ENCODE peak calls at places on chromosomes 5 and 9, in four cellular contexts. Q is AG04450, F is RPMI8226, S is HTR-8/SVneo. W is an unnamed sample.

GRCh38 chr5:169667896-169668674 is 31.0 kb downstream of the DOCK2 start:
- DNase-seq in Q (no peak), F (no peak), S (peak), W (no peak)

GRCh38 chr9:134344068-134344820 is 18.0 kb downstream of the RXRA start:
- DNase-seq in Q (no peak), F (no peak), S (no peak), W (no peak)

GRCh38 chr5:151904921-151905320 is 19.7 kb downstream of the GLRA1 start:
- DNase-seq in Q (no peak), F (no peak), S (no peak), W (no peak)

GRCh38 chr5:987761-988160 is 20.8 kb upstream of the NKD2 start:
- DNase-seq in Q (no peak), F (no peak), S (no peak), W (no peak)

GRCh38 chr9:127347831-127348699 is 48.9 kb upstream of the SLC2A8 start:
- DNase-seq in Q (no peak), F (peak), S (peak), W (no peak)

GRCh38 chr9:97907051-97907450 is 15.2 kb downstream of the TRMO start:
- DNase-seq in Q (no peak), F (no peak), S (no peak), W (no peak)

GRCh38 chr9:12426198-12426864 is 266.9 kb upstream of the TYRP1 start:
- DNase-seq in Q (no peak), F (no peak), S (peak), W (no peak)

GRCh38 chr5:143241892-143242291 is 161.6 kb downstream of the NR3C1 start:
- DNase-seq in Q (no peak), F (no peak), S (no peak), W (no peak)

GRCh38 chr5:56833325-56833724 is 18.0 kb downstream of the MAP3K1 start:
- DNase-seq in Q (no peak), F (no peak), S (no peak), W (no peak)

GRCh38 chr9:35645736-35646582 is 4.8 kb downstream of the SIT1 start:
- DNase-seq in Q (no peak), F (no peak), S (no peak), W (no peak)

GRCh38 chr9:109632817-109633216 is 134.7 kb upstream of the PTPN3 start:
- DNase-seq in Q (no peak), F (no peak), S (no peak), W (no peak)

GRCh38 chr5:138336952-138337684 is 948 bp upstream of the FAM53C start:
- DNase-seq in Q (peak), F (peak), S (peak), W (no peak)

GRCh38 chr9:125992557-125992956 is 245.4 kb downstream of the PBX3 start:
- DNase-seq in Q (no peak), F (no peak), S (no peak), W (no peak)

GRCh38 chr5:169631360-169631759 is 5.7 kb upstream of the DOCK2 start:
- DNase-seq in Q (no peak), F (no peak), S (no peak), W (peak)

GRCh38 chr5:36641416-36641815 is 35.0 kb downstream of the SLC1A3 start:
- DNase-seq in Q (no peak), F (no peak), S (no peak), W (no peak)

GRCh38 chr9:122031157-122031556 is 62.0 kb downstream of the TTLL11 start:
- DNase-seq in Q (no peak), F (no peak), S (no peak), W (no peak)

GRCh38 chr5:80654054-80654390 is 430 bp upstream of the MSH3 start:
- DNase-seq in Q (no peak), F (peak), S (peak), W (no peak)

GRCh38 chr5:107474724-107475489 is 195.8 kb downstream of the EFNA5 start:
- DNase-seq in Q (no peak), F (no peak), S (no peak), W (no peak)

GRCh38 chr9:22986556-22986955 is 539.9 kb downstream of the DMRTA1 start:
- DNase-seq in Q (no peak), F (no peak), S (no peak), W (no peak)

GRCh38 chr9:35753466-35753865 is 610 bp downstream of the MSMP start:
- DNase-seq in Q (no peak), F (no peak), S (no peak), W (no peak)

GRCh38 chr5:133511653-133512235 is 100.6 kb downstream of the FSTL4 start:
- DNase-seq in Q (no peak), F (no peak), S (no peak), W (no peak)

GRCh38 chr5:73030531-73030930 is 74.7 kb downstream of the FCHO2 start:
- DNase-seq in Q (no peak), F (peak), S (no peak), W (no peak)

GRCh38 chr5:139659673-139660072 is 11.5 kb downstream of the CXXC5 start:
- DNase-seq in Q (no peak), F (no peak), S (no peak), W (no peak)

GRCh38 chr5:34866989-34867471 is 28.1 kb downstream of the TTC23L start:
- DNase-seq in Q (no peak), F (no peak), S (no peak), W (no peak)

GRCh38 chr5:73330613-73331012 is 118.0 kb downstream of the FOXD1 start:
- DNase-seq in Q (no peak), F (no peak), S (no peak), W (no peak)

GRCh38 chr9:35903049-35903448 is 3.0 kb upstream of the HRCT1 start:
- DNase-seq in Q (no peak), F (peak), S (peak), W (no peak)

GRCh38 chr5:112822456-112822855 is 38.6 kb upstream of the SRP19 start:
- DNase-seq in Q (no peak), F (no peak), S (no peak), W (peak)

GRCh38 chr9:6024035-6024554 is 8.7 kb upstream of the RANBP6 start:
- DNase-seq in Q (no peak), F (peak), S (no peak), W (no peak)

GRCh38 chr9:107480386-107480789 is 9.2 kb downstream of the KLF4 start:
- DNase-seq in Q (peak), F (no peak), S (no peak), W (peak)